ENCODE peak calls at places on chromosomes 6 and 20, in eight cellular contexts. S is hippocampal formation; G is glutamatergic neuron; P is NCI-H748 treated with DMSO at 0.1 percent for 48 hours; R is stimulated activated CD4-positive, alpha-beta T cell treated with anti-CD3 and anti-CD28 coated beads, TNF-alpha, amount 100 ng/mL, for 1 hour; A is NCI-H2029; J is heart right ventricle; X is tibial artery. Q is an unnamed sample.

GRCh38 chr20:38211200-38212097 is 46.4 kb upstream of the TGM2 start:
- DNase-seq in S (no peak), G (no peak), P (no peak), R (no peak), A (no peak), J (no peak), X (peak), Q (no peak)

GRCh38 chr6:111184827-111185567 is 97.7 kb downstream of the SLC16A10 start:
- DNase-seq in S (no peak), G (no peak), P (no peak), R (no peak), A (no peak), J (no peak), X (no peak), Q (no peak)

GRCh38 chr20:37336369-37337207 is 9.4 kb upstream of the SRC start:
- DNase-seq in S (peak), G (no peak), P (no peak), R (no peak), A (no peak), J (peak), X (no peak), Q (no peak)

GRCh38 chr6:160137989-160138835 is 16.6 kb downstream of the SLC22A1 start:
- DNase-seq in S (peak), G (peak), P (no peak), R (peak), A (peak), J (peak), X (peak), Q (peak)

GRCh38 chr6:151905854-151906253 is 98.4 kb downstream of the ESR1 start:
- DNase-seq in S (no peak), G (no peak), P (no peak), R (no peak), A (no peak), J (no peak), X (no peak), Q (no peak)

GRCh38 chr20:59456342-59457132 is 147.8 kb upstream of the PHACTR3 start:
- DNase-seq in S (no peak), G (no peak), P (no peak), R (no peak), A (no peak), J (no peak), X (no peak), Q (no peak)

GRCh38 chr6:148524976-148525375 is 182.3 kb downstream of the SASH1 start:
- DNase-seq in S (no peak), G (no peak), P (no peak), R (no peak), A (no peak), J (no peak), X (no peak), Q (no peak)

GRCh38 chr20:23048283-23049200 is 930 bp downstream of the THBD start:
- DNase-seq in S (no peak), G (peak), P (peak), R (no peak), A (peak), J (peak), X (peak), Q (no peak)

GRCh38 chr20:14401479-14402138 is 64.2 kb upstream of the FLRT3 start:
- DNase-seq in S (no peak), G (no peak), P (peak), R (no peak), A (peak), J (no peak), X (no peak), Q (no peak)

GRCh38 chr6:75412937-75413662 is 80.5 kb downstream of the FILIP1 start:
- DNase-seq in S (no peak), G (no peak), P (peak), R (no peak), A (no peak), J (no peak), X (no peak), Q (no peak)

GRCh38 chr20:3971145-3971544 is 44.2 kb downstream of the RNF24 start:
- DNase-seq in S (no peak), G (no peak), P (no peak), R (no peak), A (no peak), J (no peak), X (no peak), Q (no peak)

GRCh38 chr20:63574829-63575720 is 1.0 kb upstream of the HELZ2 start:
- DNase-seq in S (no peak), G (no peak), P (no peak), R (no peak), A (no peak), J (no peak), X (no peak), Q (no peak)

GRCh38 chr6:67667640-67668422 is 967.3 kb upstream of the ADGRB3 start:
- DNase-seq in S (no peak), G (no peak), P (no peak), R (no peak), A (no peak), J (no peak), X (no peak), Q (no peak)

GRCh38 chr6:37979392-37980221 is 160.1 kb downstream of the ZFAND3 start:
- DNase-seq in S (no peak), G (no peak), P (no peak), R (no peak), A (peak), J (no peak), X (no peak), Q (no peak)

GRCh38 chr6:10411131-10411914 is 3.6 kb downstream of the TFAP2A start:
- DNase-seq in S (no peak), G (no peak), P (peak), R (no peak), A (no peak), J (no peak), X (no peak), Q (no peak)

GRCh38 chr6:27582928-27583725 is 110.2 kb upstream of the ZNF184 start:
- DNase-seq in S (no peak), G (peak), P (peak), R (no peak), A (no peak), J (no peak), X (no peak), Q (no peak)

GRCh38 chr20:63092660-63093215 is 86.0 kb upstream of the BHLHE23 start:
- DNase-seq in S (no peak), G (peak), P (no peak), R (no peak), A (no peak), J (no peak), X (no peak), Q (no peak)

GRCh38 chr6:15690451-15690961 is 27.7 kb upstream of the DTNBP1 start:
- DNase-seq in S (no peak), G (no peak), P (no peak), R (no peak), A (peak), J (no peak), X (no peak), Q (no peak)

GRCh38 chr6:36718560-36718959 is 20.9 kb downstream of the RAB44 start:
- DNase-seq in S (no peak), G (no peak), P (no peak), R (no peak), A (no peak), J (no peak), X (peak), Q (no peak)

GRCh38 chr20:61065853-61066252 is 186.2 kb upstream of the CDH4 start:
- DNase-seq in S (no peak), G (no peak), P (no peak), R (no peak), A (no peak), J (no peak), X (no peak), Q (no peak)

GRCh38 chr6:73285674-73286283 is 22.8 kb upstream of the KHDC1 start:
- DNase-seq in S (no peak), G (no peak), P (no peak), R (no peak), A (no peak), J (no peak), X (no peak), Q (no peak)